ENCODE peak calls at places on chromosomes 7 and 10, in seven cellular contexts. O is H9, D is WTC11, P is esophagus muscularis mucosa, F is body of pancreas, X is B cell, Y is fibroblast of the aortic adventitia. W is an unnamed sample.

GRCh38 chr7:112547916-112548315 is 67.1 kb downstream of the LSMEM1 start:
- DNase-seq in O (no peak), D (no peak), P (no peak), F (no peak), X (no peak), Y (no peak), W (no peak)

GRCh38 chr7:135744938-135745701 is 3.5 kb downstream of the FAM180A start:
- DNase-seq in O (no peak), D (no peak), P (no peak), F (no peak), X (no peak), Y (peak; percentile 82), W (no peak)

GRCh38 chr10:20369863-20370736 is 527.0 kb downstream of the NEBL start:
- DNase-seq in O (peak; percentile 84), D (peak; percentile 77), P (peak; percentile 60), F (no peak), X (no peak), Y (no peak), W (no peak)

GRCh38 chr10:30422981-30423654 is 10.9 kb upstream of the MAP3K8 start:
- DNase-seq in O (peak; percentile 74), D (peak; percentile 46), P (no peak), F (peak; percentile 25), X (peak; percentile 76), Y (peak; percentile 60), W (no peak)

GRCh38 chr7:106841896-106842390 is 23.1 kb upstream of the PIK3CG start:
- DNase-seq in O (no peak), D (no peak), P (peak; percentile 64), F (no peak), X (no peak), Y (no peak), W (no peak)

GRCh38 chr7:19107392-19108147 is 9.9 kb downstream of the TWIST1 start:
- DNase-seq in O (peak; percentile 59), D (peak; percentile 50), P (no peak), F (no peak), X (no peak), Y (peak; percentile 81), W (no peak)

GRCh38 chr10:52314007-52314821 is at the start of gene DKK1:
- DNase-seq in O (peak; percentile 87), D (peak; percentile 88), P (no peak), F (peak; percentile 53), X (no peak), Y (peak; percentile 80), W (peak; percentile 51)

GRCh38 chr7:3538051-3538450 is 237.0 kb downstream of the SDK1 start:
- DNase-seq in O (no peak), D (no peak), P (peak; percentile 88), F (no peak), X (no peak), Y (no peak), W (no peak)

GRCh38 chr10:71647526-71648354 is 71.8 kb downstream of the C10orf105 start:
- DNase-seq in O (peak; percentile 62), D (peak; percentile 69), P (no peak), F (no peak), X (no peak), Y (peak; percentile 7), W (no peak)

GRCh38 chr10:116268976-116269375 is 4.0 kb downstream of the GFRA1 start:
- DNase-seq in O (no peak), D (no peak), P (no peak), F (no peak), X (no peak), Y (no peak), W (no peak)

GRCh38 chr10:54065106-54065505 is 735.9 kb downstream of the PCDH15 start:
- DNase-seq in O (no peak), D (no peak), P (no peak), F (no peak), X (no peak), Y (no peak), W (no peak)

GRCh38 chr10:110566472-110567200 is 859 bp upstream of the SMC3 start:
- DNase-seq in O (no peak), D (no peak), P (no peak), F (no peak), X (no peak), Y (no peak), W (no peak)

GRCh38 chr7:21028186-21028989 is 241.7 kb upstream of the SP8 start:
- DNase-seq in O (peak; percentile 38), D (peak; percentile 30), P (no peak), F (no peak), X (no peak), Y (no peak), W (no peak)

GRCh38 chr7:5063698-5064097 is 18.0 kb downstream of the RBAK start:
- DNase-seq in O (no peak), D (no peak), P (no peak), F (no peak), X (no peak), Y (no peak), W (no peak)

GRCh38 chr10:31100176-31100575 is 68.5 kb upstream of the ZNF438 start:
- DNase-seq in O (no peak), D (no peak), P (no peak), F (no peak), X (no peak), Y (no peak), W (no peak)

GRCh38 chr7:26549281-26549943 is 257.8 kb downstream of the SNX10 start:
- DNase-seq in O (no peak), D (no peak), P (no peak), F (peak; percentile 52), X (no peak), Y (no peak), W (no peak)

GRCh38 chr7:156236181-156236889 is 404.2 kb upstream of the RNF32 start:
- DNase-seq in O (no peak), D (no peak), P (peak; percentile 90), F (no peak), X (no peak), Y (no peak), W (no peak)

GRCh38 chr10:88440541-88440940 is 142.6 kb downstream of the RNLS start:
- DNase-seq in O (no peak), D (no peak), P (no peak), F (no peak), X (no peak), Y (no peak), W (no peak)

GRCh38 chr7:1748774-1749173 is 78.7 kb downstream of the ELFN1 start:
- DNase-seq in O (no peak), D (no peak), P (no peak), F (no peak), X (no peak), Y (no peak), W (no peak)

GRCh38 chr10:130396044-130396443 is 259.9 kb downstream of the GLRX3 start:
- DNase-seq in O (peak; percentile 12), D (no peak), P (no peak), F (no peak), X (no peak), Y (no peak), W (no peak)
- TF ChIP-seq CTCF in O (no peak), D (no peak), P (no peak), F (no peak), X (no peak), Y (no peak), W (no peak)

DNA sequence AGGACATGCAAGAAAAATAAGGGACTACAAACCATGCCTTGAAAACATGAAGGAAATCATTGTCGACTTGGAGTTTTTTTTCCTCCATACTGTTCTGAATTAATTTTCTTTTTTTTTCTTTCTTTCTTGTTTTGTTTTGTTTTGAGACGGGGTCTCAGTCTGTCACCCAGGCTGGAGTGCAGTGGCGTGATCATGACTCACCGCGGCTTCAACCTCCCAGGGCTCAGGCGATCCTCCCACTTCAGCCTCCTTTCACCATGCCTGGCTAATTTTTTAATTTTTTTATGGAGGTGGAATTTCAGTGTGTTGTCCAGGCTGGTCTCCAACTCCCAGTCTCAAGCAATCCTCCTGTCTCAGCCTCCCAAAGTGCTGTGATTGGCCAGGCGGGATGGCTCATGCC is 11.6 kb downstream of the UCMA start:
- DNase-seq in O (no peak), D (no peak), P (no peak), F (no peak), X (no peak), Y (no peak), W (no peak)
- TF ChIP-seq CTCF in O (no peak), D (no peak), P (no peak), F (no peak), X (no peak), Y (no peak), W (no peak)

DNA sequence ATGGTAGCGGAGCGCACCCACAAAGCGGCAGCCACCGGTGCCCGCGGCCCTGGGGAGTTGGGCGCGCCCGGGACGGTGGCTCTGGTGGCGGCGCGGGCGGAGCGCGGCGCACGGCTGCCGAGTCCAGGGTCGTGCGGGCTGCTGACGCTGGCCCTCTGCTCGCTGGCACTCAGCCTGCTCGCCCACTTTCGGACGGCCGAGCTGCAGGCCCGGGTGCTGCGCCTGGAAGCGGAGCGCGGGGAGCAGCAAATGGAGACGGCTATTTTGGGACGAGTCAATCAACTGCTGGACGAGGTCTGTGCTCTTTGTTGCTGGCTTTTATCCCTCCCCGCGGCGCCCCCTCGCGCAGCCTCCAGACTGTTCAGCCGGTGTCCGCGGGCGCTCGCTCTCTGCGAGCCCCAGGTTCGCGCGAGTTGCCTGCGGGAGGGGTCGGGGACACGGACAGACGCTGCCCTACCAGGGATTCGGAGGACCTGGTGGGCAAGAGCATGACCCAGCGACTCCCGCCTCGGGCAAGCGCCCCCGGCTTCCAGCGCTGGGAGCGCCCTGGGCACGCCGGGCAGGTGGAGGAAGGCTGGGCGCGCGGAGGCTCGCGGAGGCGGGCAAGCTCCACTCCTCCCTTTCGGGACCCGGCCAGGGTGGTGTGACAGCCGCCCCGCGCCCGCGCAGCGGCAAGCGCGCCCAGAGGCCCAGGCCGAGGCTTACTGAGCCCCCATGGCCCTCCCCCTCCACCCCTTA is 887 bp downstream of the COL13A1 start:
- DNase-seq in O (peak; percentile 55), D (peak; percentile 54), P (no peak), F (no peak), X (no peak), Y (peak; percentile 52), W (no peak)
- TF ChIP-seq CTCF in O (no peak), D (no peak), P (no peak), F (no peak), X (no peak), Y (peak; percentile 39), W (no peak)

GRCh38 chr7:37342665-37343471 is 105.8 kb downstream of the ELMO1 start:
- DNase-seq in O (no peak), D (no peak), P (no peak), F (no peak), X (peak; percentile 85), Y (no peak), W (peak; percentile 48)
- TF ChIP-seq CTCF in O (no peak), D (no peak), P (no peak), F (no peak), X (peak; percentile 60), Y (no peak), W (peak; percentile 45)

DNA sequence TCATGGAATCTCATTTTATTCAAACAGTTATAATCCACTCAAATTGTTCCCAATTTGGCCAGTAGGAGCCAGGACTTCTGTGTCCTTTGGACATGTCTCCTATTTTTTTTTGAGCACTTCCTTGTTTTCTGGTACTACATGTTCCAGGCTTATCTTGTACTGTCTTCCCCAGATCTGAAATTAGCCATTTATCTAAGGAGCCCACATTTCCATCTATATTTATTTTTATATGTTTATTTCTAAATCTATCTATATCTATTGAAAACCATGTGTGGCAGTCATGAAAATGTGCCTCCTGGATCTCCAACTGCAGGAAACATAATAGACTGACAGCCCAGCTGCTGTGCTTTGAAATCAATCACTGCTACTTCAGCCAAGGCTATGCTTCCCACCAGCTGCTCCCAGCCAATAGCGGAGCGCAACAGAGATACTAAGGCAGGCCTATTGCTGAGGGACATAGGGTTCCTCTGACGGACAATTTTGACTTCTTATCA is 147.1 kb downstream of the LRRC4 start:
- DNase-seq in O (no peak), D (no peak), P (no peak), F (no peak), X (no peak), Y (no peak), W (no peak)
- TF ChIP-seq CTCF in O (peak; percentile 29), D (no peak), P (no peak), F (peak; percentile 55), X (no peak), Y (no peak), W (no peak)